ENCODE peak calls at places on chromosome 10, in nine cellular contexts. P, Z, M, U, X, E, K, A and B are unnamed samples.

GRCh38 chr10:480928-481551 is 208.4 kb downstream of the DIP2C start:
- DNase-seq in X (no peak), M (peak; percentile 64), K (no peak), A (no peak), Z (peak; percentile 51), E (no peak), P (peak; percentile 72), U (no peak), B (no peak)

GRCh38 chr10:101682172-101682825 is 12.7 kb downstream of the FBXW4 start:
- DNase-seq in K (no peak), X (no peak), M (no peak), U (no peak), Z (peak; percentile 57), P (no peak), E (no peak), A (no peak), B (no peak)

GRCh38 chr10:42979181-42979580 is 97.7 kb upstream of the RET start:
- DNase-seq in K (no peak), Z (no peak), M (no peak), A (no peak), P (no peak), X (no peak), U (no peak), E (no peak), B (no peak)

GRCh38 chr10:23994459-23995046 is 214.4 kb upstream of the KIAA1217 start:
- DNase-seq in A (peak; percentile 49), K (no peak), M (peak; percentile 1), E (no peak), P (peak; percentile 66), X (peak; percentile 14), Z (peak; percentile 27), U (no peak), B (peak; percentile 0)

GRCh38 chr10:19556666-19557065 is 259.6 kb upstream of the PLXDC2 start:
- DNase-seq in X (no peak), A (no peak), E (no peak), P (no peak), M (no peak), Z (no peak), K (no peak), U (no peak), B (no peak)

GRCh38 chr10:103838851-103839512 is 16.4 kb downstream of the SH3PXD2A start:
- DNase-seq in K (no peak), X (no peak), U (no peak), A (no peak), M (no peak), Z (no peak), E (no peak), P (no peak), B (no peak)

GRCh38 chr10:74322141-74322540 is 171.1 kb downstream of the ADK start:
- DNase-seq in P (no peak), M (no peak), Z (no peak), E (no peak), X (no peak), U (no peak), K (no peak), A (no peak), B (no peak)

GRCh38 chr10:132144086-132144485 is 42.7 kb upstream of the DPYSL4 start:
- DNase-seq in Z (no peak), K (no peak), U (no peak), X (no peak), A (no peak), P (no peak), M (no peak), E (no peak), B (no peak)

GRCh38 chr10:26839966-26840627 is 20.7 kb downstream of the ABI1 start:
- DNase-seq in P (no peak), Z (peak; percentile 58), A (no peak), M (no peak), K (no peak), E (no peak), U (no peak), X (no peak), B (no peak)

GRCh38 chr10:62330213-62330612 is 44.0 kb upstream of the ZNF365 start:
- DNase-seq in P (no peak), M (no peak), Z (peak; percentile 17), U (no peak), E (no peak), K (no peak), X (no peak), A (no peak), B (no peak)

GRCh38 chr10:132270721-132271457 is 36.9 kb downstream of the STK32C start:
- DNase-seq in K (no peak), X (no peak), A (no peak), M (no peak), U (no peak), E (no peak), P (no peak), Z (no peak), B (no peak)

GRCh38 chr10:71604324-71605018 is 115.1 kb downstream of the C10orf105 start:
- DNase-seq in U (no peak), X (no peak), Z (no peak), P (no peak), K (no peak), A (no peak), E (no peak), M (no peak), B (no peak)